ENCODE peak calls at places on chromosomes 3 and 15, in seven cellular contexts. W, M, K, P, C, G and I are unnamed samples.

GRCh38 chr15:32029409-32029861 is 880 bp upstream of the CHRNA7 start:
- DNase-seq in P (peak; percentile 4), K (no peak), W (no peak), M (peak; percentile 68), G (peak; percentile 41), C (no peak), I (peak; percentile 22)

GRCh38 chr3:28940530-28940929 is 340.3 kb upstream of the RBMS3 start:
- DNase-seq in M (no peak), C (no peak), W (no peak), P (peak; percentile 79), G (no peak), K (no peak), I (peak; percentile 69)

GRCh38 chr15:34436956-34437442 is 609 bp downstream of the GOLGA8A start:
- DNase-seq in C (peak; percentile 79), W (peak; percentile 44), M (peak; percentile 81), P (peak; percentile 69), G (peak; percentile 35), K (no peak), I (peak; percentile 75)

GRCh38 chr3:189311521-189311920 is 139.8 kb downstream of the TPRG1 start:
- DNase-seq in G (no peak), P (no peak), K (no peak), C (no peak), W (no peak), M (no peak), I (no peak)

GRCh38 chr3:96354106-96354505 is 460.3 kb upstream of the EPHA6 start:
- DNase-seq in G (no peak), W (no peak), P (no peak), M (no peak), C (no peak), K (no peak), I (no peak)

GRCh38 chr3:138674131-138674530 is 65.6 kb downstream of the FAIM start:
- DNase-seq in P (no peak), K (no peak), G (no peak), W (no peak), C (no peak), M (no peak), I (no peak)

GRCh38 chr3:146974001-146974400 is 368.9 kb upstream of the PLSCR5 start:
- DNase-seq in M (no peak), P (no peak), G (no peak), K (no peak), W (no peak), C (no peak), I (no peak)

GRCh38 chr15:101393172-101393571 is 96.3 kb downstream of the PCSK6 start:
- DNase-seq in W (no peak), K (no peak), P (no peak), C (no peak), M (no peak), G (no peak), I (no peak)

GRCh38 chr15:88865498-88866099 is 29.7 kb downstream of the HAPLN3 start:
- DNase-seq in M (no peak), P (no peak), C (no peak), G (no peak), K (no peak), W (no peak), I (no peak)

GRCh38 chr15:77506311-77507150 is 85.8 kb downstream of the HMG20A start:
- DNase-seq in K (no peak), M (peak; percentile 73), C (peak; percentile 90), P (no peak), G (no peak), W (no peak), I (no peak)

GRCh38 chr15:68679161-68679560 is 100.4 kb downstream of the CORO2B start:
- DNase-seq in G (no peak), M (no peak), P (peak; percentile 21), K (no peak), W (no peak), C (no peak), I (no peak)

GRCh38 chr3:169295126-169295525 is 368.4 kb downstream of the MECOM start:
- DNase-seq in G (no peak), P (peak; percentile 40), C (no peak), M (no peak), K (no peak), W (no peak), I (no peak)

GRCh38 chr15:96728591-96728990 is 398.1 kb downstream of the NR2F2 start:
- DNase-seq in K (no peak), W (no peak), C (no peak), P (no peak), G (no peak), M (peak; percentile 4), I (no peak)

GRCh38 chr3:39107056-39107873 is at the start of the genes GORASP1 and TTC21A:
- DNase-seq in P (peak; percentile 97), G (peak; percentile 85), M (peak; percentile 94), W (peak; percentile 49), C (peak; percentile 95), K (peak; percentile 58), I (peak; percentile 70)

GRCh38 chr3:115428825-115429224 is 194.5 kb upstream of the GAP43 start:
- DNase-seq in W (no peak), P (peak; percentile 14), K (no peak), C (no peak), M (no peak), G (no peak), I (no peak)

GRCh38 chr3:172701758-172702157 is 9.1 kb downstream of the NCEH1 start:
- DNase-seq in W (no peak), M (no peak), K (no peak), G (no peak), P (no peak), C (no peak), I (no peak)

GRCh38 chr3:42440924-42441323 is 30.5 kb upstream of the LYZL4 start:
- DNase-seq in G (no peak), C (no peak), P (no peak), K (no peak), W (no peak), M (peak; percentile 39), I (no peak)

GRCh38 chr15:44530653-44531052 is 6.3 kb upstream of the EIF3J start:
- DNase-seq in M (no peak), K (no peak), W (no peak), C (no peak), P (no peak), G (no peak), I (no peak)

DNA sequence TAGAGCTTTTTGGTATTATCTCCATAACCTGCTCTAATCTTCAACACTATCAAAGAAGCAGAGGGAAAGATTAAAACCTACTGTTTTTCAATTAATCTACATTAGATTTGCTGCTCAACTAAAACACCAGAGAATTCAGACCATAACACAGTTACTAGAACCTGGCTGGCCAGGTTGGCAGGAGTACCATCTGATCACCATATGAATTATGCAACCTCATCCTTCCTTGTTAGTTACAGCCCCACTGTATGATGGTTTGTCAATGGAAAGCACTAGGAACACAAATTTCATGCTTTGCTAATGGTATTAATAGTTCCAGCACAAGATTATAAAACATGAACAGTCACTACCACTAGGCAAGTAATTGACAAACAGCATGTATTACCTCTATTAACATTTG is 5.8 kb downstream of the NPHP3 start:
- DNase-seq in C (no peak), W (no peak), K (no peak), M (no peak), P (no peak), G (no peak), I (no peak)
- H3K36me3 ChIP-seq in C (no peaks in the 10 kb centered on the region), W (no peaks in the 10 kb centered on the region), K (peaks cover 5% of the 10 kb centered on the region), M (peaks cover 4% of the 10 kb centered on the region), P (peaks cover 35% of the 10 kb centered on the region), G (peaks cover 4% of the 10 kb centered on the region), I (no peaks in the 10 kb centered on the region)

DNA sequence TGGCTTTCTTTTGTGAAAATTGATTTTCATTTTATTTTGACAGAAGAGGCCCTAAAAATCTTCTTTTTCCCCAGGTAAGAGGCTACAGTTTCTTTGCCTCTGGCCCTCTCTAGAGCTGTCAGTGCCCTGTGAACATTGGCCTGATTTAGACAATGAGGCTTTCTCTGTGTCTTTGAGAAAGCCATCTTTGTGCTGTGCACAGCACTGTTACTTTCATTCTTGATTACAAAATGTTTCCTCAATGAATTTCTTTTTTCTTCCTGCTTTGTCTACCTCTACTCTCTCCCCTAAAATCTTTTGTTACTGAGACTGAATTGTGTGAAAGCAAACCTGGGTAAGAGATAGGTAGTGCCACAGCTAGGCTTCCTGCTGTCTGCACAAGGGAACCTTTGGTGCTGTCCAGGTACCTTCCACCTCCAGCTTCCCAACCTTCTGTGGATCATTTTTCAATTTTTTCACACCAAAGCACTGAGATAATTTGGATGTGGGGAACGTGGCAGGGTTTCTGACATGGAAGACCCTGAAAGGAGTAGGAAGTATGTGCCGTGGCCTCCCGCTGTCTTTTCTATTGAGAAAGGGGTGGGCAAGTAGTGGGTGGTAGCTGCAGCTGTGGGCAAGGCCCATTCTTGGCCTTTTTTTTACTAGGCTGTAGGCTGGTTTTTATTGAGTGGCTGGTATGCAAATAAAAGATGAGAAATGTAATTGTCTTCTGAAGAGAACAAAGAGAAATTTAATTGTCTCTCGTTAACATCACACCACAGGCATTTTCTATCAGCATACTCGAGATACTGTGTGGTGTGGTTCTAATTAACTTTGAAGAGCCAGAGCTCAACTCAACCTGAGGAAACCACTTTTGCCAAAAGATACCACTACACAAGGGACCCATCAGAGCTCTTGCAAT is 21.0 kb downstream of the RAB8B start:
- DNase-seq in M (no peak), P (no peak), G (no peak), C (no peak), K (no peak), W (no peak), I (no peak)
- H3K36me3 ChIP-seq in M (no peaks in the 10 kb centered on the region), P (no peaks in the 10 kb centered on the region), G (peaks cover 1% of the 10 kb centered on the region), C (no peaks in the 10 kb centered on the region), K (no peaks in the 10 kb centered on the region), W (no peaks in the 10 kb centered on the region), I (no peaks in the 10 kb centered on the region)

DNA sequence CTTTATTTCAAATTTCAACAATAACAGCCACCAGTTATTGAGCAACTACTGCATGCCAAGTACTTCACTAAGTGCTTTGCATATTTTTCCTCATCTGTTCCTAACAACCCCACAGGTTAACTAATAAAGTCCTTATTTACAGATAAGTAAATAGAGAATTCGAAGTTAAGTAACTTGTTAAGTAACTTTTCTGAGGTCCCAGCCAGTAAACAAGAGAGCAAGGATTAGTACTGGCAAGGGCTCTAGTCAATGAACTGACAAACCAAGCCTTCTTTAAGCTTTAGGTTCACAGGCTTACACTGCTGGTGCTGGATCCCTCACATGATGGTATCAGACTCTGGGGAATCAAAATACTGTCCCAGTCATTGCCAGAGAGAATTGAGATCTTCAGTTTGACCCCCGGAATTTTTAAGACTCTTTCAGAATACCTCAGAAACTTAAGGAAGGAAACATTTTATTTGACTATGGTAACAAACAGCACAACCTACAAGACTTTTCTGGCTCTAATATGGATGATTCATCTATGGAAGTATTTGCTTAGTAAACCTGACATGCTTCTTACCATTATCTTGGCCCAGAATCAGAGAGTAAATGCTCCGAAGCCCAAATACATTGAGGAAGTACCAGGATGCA is 16.5 kb downstream of the EMC3 start:
- DNase-seq in K (no peak), G (no peak), C (no peak), M (no peak), P (peak; percentile 87), W (no peak), I (no peak)
- H3K36me3 ChIP-seq in K (peaks cover 39% of the 10 kb centered on the region), G (peaks cover 18% of the 10 kb centered on the region), C (peaks cover 29% of the 10 kb centered on the region), M (peaks cover 12% of the 10 kb centered on the region), P (peaks cover 53% of the 10 kb centered on the region), W (peaks cover 48% of the 10 kb centered on the region), I (peaks cover 9% of the 10 kb centered on the region)

DNA sequence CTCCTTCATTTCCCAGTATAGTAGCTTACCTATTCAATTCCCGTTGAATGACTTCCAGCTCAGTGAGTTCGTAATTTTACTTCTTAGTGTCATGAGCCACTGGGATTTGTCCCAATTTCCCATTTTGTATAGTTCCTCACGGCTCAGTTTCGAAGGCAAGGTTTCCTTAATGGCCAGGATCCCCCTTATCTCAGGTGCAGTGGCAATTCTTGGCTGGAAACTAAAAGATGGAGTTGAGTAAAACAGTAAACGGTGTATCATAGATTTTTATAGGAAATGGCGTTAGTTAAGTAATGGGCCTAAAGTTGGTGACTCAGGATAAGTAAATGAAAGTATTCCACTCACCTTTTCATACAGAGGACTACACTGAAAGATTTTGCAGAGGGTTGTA is 522 bp upstream of the LMLN start:
- DNase-seq in C (no peak), K (no peak), P (no peak), M (no peak), G (no peak), W (no peak), I (no peak)
- H3K36me3 ChIP-seq in C (peaks cover 11% of the 10 kb centered on the region), K (peaks cover 16% of the 10 kb centered on the region), P (peaks cover 26% of the 10 kb centered on the region), M (peaks cover 12% of the 10 kb centered on the region), G (peaks cover 18% of the 10 kb centered on the region), W (peaks cover 23% of the 10 kb centered on the region), I (peaks cover 7% of the 10 kb centered on the region)